ENCODE peak calls at places on chromosomes 5 and 9, in ten cellular contexts. T is HCT116, M is sigmoid colon, N is H54, X is body of pancreas, E is A549, D is esophagus squamous epithelium, S is breast epithelium, J is IMR-90, W is lower leg skin. A is an unnamed sample.

GRCh38 chr9:131500377-131500776 is 2.3 kb upstream of the POMT1 start:
- DNase-seq in D (no peak), N (no peak), E (no peak), X (no peak), T (no peak), J (no peak), S (no peak), W (no peak), M (no peak), A (no peak)

GRCh38 chr5:132387649-132388117 is 18.2 kb downstream of the SLC22A5 start:
- DNase-seq in W (peak; percentile 83), D (no peak), E (peak; percentile 84), M (peak; percentile 91), T (peak; percentile 81), J (peak; percentile 99), N (peak; percentile 82), S (no peak), X (peak; percentile 72), A (peak; percentile 71)

GRCh38 chr9:111896942-111897830 is 572 bp downstream of the UGCG start:
- DNase-seq in E (peak; percentile 49), M (peak; percentile 79), N (no peak), T (no peak), J (no peak), W (peak; percentile 38), S (peak; percentile 54), D (no peak), X (peak; percentile 47), A (peak; percentile 67)

GRCh38 chr9:133953976-133954709 is 38.0 kb downstream of the VAV2 start:
- DNase-seq in W (no peak), S (no peak), M (no peak), X (no peak), N (no peak), E (no peak), J (no peak), D (no peak), T (no peak), A (no peak)

GRCh38 chr5:181120311-181120710 is 10.7 kb downstream of the OR2V1 start:
- DNase-seq in T (no peak), X (no peak), N (no peak), W (no peak), J (peak; percentile 41), S (no peak), E (no peak), M (no peak), D (no peak), A (no peak)

GRCh38 chr5:72110401-72111013 is 3.2 kb downstream of the MAP1B start:
- DNase-seq in E (no peak), S (no peak), T (no peak), M (no peak), J (no peak), X (no peak), D (no peak), W (no peak), N (no peak), A (no peak)

GRCh38 chr9:86408121-86408520 is 53.9 kb upstream of the TUT7 start:
- DNase-seq in D (no peak), T (no peak), S (no peak), W (no peak), M (no peak), E (no peak), X (no peak), N (no peak), J (peak; percentile 73), A (no peak)

GRCh38 chr5:101929628-101930027 is 366.5 kb downstream of the SLCO4C1 start:
- DNase-seq in N (no peak), D (no peak), J (no peak), W (no peak), T (no peak), S (no peak), M (no peak), E (no peak), X (no peak), A (no peak)

GRCh38 chr9:99262949-99263418 is 40.9 kb downstream of the SEC61B start:
- DNase-seq in W (no peak), E (no peak), D (no peak), N (no peak), M (no peak), S (no peak), T (no peak), X (no peak), J (no peak), A (no peak)

GRCh38 chr9:99255651-99256050 is 33.6 kb downstream of the SEC61B start:
- DNase-seq in N (no peak), E (no peak), D (no peak), T (no peak), S (no peak), J (no peak), W (no peak), X (no peak), M (no peak), A (no peak)

GRCh38 chr9:99257723-99258364 is 35.8 kb downstream of the SEC61B start:
- DNase-seq in M (no peak), W (no peak), X (no peak), J (no peak), E (no peak), T (no peak), N (no peak), S (no peak), D (no peak), A (no peak)

GRCh38 chr9:99261923-99262322 is 39.8 kb downstream of the SEC61B start:
- DNase-seq in N (no peak), W (no peak), X (no peak), T (no peak), E (no peak), J (no peak), D (no peak), M (no peak), S (no peak), A (no peak)

DNA sequence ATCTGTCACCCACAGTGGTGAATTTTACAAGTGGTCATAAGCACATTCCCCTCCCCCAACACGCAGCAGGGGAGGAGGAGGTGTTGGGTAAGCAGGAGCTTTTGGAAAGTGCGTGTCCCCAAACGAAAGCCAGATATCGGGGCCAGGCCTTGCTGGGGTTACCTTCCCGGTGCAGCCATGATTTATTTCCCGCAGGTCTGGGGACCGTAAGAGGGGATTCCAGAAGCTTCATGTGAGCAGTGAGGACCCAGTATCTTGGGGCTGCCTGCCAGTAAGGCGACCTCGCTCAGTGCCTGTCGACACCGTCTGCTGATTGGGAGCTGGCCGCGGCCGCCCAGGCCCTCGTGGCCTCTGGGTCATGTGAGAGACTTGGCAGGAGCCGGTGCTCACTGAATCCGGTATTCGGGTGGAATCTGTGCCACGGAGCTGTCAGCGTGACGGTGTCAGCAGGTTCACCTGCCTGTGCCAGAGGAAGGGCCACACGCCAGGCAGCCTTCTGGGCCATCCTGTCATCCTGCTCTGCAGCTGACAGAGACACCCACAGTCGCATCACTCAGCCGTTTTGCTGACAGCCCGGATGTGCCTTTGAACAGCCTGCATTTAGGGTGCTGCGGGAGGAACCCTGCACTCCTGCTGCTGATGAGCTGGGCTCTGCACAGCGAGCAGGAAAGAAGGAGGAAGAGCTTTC is 37.3 kb downstream of the SEC61B start:
- DNase-seq in W (peak; percentile 70), S (peak; percentile 75), N (peak; percentile 21), M (peak; percentile 93), X (peak; percentile 93), E (no peak), T (no peak), D (no peak), J (no peak), A (peak; percentile 77)
- TF ChIP-seq POLR2A in W (no peak), S (no peak), N (peak; percentile 39), M (no peak), X (no peak), E (no peak), T (no peak), D (no peak), J (no peak), A (no peak)

DNA sequence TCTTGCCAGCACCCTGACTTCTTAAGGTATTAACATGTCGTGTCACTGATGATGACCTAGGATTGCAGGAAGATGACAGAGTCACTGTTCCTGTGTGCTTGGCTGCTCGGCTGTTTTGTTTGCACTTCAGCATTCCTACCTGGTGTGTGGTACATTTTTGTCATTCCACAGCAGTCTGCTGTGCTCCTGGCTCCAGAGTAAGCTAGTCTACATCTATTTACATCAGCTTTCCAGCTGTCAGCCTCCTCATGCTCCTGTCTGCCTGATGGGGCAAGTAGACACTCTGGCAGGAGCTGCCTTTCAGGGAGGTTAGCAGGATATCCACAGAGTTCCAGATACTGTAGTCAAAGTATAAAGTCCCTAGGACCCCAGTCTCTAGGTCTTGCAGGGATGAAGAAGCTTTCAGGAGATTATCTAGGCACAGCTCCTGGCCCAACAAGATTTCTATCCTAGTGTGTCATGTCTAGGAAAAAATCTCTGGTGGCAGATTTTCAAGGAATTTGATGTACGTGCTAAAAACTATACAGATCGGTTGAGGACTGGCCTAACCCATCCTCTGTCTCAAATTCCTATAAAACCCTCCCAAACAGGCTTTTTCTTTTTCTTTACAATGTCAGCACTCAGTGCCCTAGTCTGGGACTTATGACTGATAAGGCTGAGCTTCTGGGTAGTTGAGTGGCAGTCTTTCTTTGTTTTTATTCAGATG is 28.5 kb downstream of the RUSC2 start:
- DNase-seq in N (peak; percentile 36), X (peak; percentile 72), W (no peak), D (no peak), S (peak; percentile 57), T (peak; percentile 83), M (no peak), J (peak; percentile 94), E (peak; percentile 98), A (no peak)
- TF ChIP-seq POLR2A in N (no peak), X (no peak), W (no peak), D (no peak), S (no peak), T (no peak), M (no peak), J (peak; percentile 49), E (no peak), A (no peak)

GRCh38 chr5:14206028-14206725 is 63.0 kb downstream of the TRIO start:
- DNase-seq in E (no peak), X (no peak), T (no peak), M (no peak), N (no peak), S (no peak), J (no peak), D (no peak), W (no peak), A (no peak)

GRCh38 chr5:14210729-14211128 is 67.6 kb downstream of the TRIO start:
- DNase-seq in X (no peak), J (no peak), W (no peak), M (no peak), N (no peak), S (no peak), T (no peak), D (no peak), E (no peak), A (no peak)

GRCh38 chr5:14209836-14210235 is 66.7 kb downstream of the TRIO start:
- DNase-seq in S (no peak), N (no peak), E (no peak), T (no peak), J (no peak), M (no peak), D (no peak), X (no peak), W (no peak), A (no peak)

GRCh38 chr5:14209222-14209822 is 66.2 kb downstream of the TRIO start:
- DNase-seq in N (no peak), M (no peak), W (no peak), J (no peak), E (no peak), T (no peak), X (no peak), S (no peak), D (no peak), A (no peak)

DNA sequence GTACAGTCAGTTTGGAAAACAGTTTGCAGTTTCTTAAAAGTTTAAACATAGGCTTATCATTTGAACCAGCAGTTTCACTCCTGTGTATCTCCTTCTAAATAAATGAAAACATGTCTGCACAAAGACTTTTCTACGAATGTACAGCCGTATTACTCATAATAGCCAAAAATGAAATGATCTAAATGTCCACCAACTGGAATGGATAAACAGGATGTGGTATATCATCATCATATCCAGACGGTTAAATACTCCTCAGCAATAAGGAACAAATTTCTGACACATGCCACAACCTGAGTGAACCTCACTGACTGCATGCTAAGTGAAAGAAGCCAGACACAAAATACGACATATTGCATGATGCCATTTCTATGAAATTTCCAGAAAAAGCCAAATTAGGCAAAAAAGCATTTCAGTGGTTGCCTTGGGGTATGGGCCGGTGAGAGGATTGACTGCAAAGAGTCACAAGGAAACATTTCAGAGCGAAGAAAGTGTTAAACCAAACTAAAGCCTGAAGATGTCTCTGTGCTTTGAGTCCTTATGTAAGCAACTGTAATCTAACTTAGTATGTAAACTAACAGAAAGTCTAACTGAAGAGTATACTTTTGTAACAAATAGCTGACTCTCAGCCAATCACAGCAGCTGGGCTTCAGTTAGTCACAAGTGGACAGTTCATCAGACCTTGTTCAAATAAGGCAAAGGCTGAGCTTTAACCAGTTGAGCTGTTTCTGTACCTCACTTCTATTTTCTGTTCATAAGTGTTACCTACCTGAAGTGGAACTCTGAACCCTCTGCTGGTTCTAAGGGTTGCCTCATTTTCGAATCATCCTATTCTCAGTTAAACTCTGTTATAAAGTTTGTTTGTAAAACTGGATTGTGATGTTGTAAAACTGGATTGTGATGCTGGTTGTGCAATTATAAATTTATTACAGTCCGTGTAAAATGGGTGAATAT is 65.2 kb downstream of the TRIO start:
- DNase-seq in N (no peak), T (no peak), W (no peak), M (no peak), D (no peak), E (peak; percentile 75), S (no peak), X (no peak), J (peak; percentile 94), A (no peak)
- TF ChIP-seq POLR2A in N (no peak), T (no peak), W (no peak), M (no peak), D (no peak), E (no peak), S (no peak), X (no peak), J (no peak), A (no peak)

GRCh38 chr5:143074414-143074996 is 304.3 kb downstream of the ARHGAP26 start:
- DNase-seq in M (no peak), T (no peak), J (peak; percentile 73), S (no peak), E (no peak), D (no peak), W (no peak), N (no peak), X (no peak), A (no peak)
- TF ChIP-seq POLR2A in M (no peak), T (no peak), J (no peak), S (no peak), E (no peak), D (no peak), W (no peak), N (no peak), X (no peak), A (no peak)

A was measured in uterus.